ENCODE peak calls at places on chromosomes 16 and 17, in eight cellular contexts. One of them, this sample, is unnamed.

GRCh38 chr16:48526058-48526957 is 83.7 kb downstream of the N4BP1 start:
- DNase-seq in PC-9: peak; percentile 74
- DNase-seq in mesenchymal stem cell: no peak
- DNase-seq in PC-3: peak; percentile 81
- DNase-seq in neural progenitor cell: peak; percentile 55
- DNase-seq in hepatocyte: peak; percentile 84
- DNase-seq in astrocyte: no peak
- DNase-seq in H9: peak; percentile 86
- DNase-seq in this sample: no peak

GRCh38 chr16:66103245-66103644 is 263.2 kb upstream of the CDH5 start:
- DNase-seq in PC-9: no peak
- DNase-seq in mesenchymal stem cell: peak; percentile 74
- DNase-seq in PC-3: no peak
- DNase-seq in neural progenitor cell: no peak
- DNase-seq in hepatocyte: no peak
- DNase-seq in astrocyte: no peak
- DNase-seq in H9: no peak
- DNase-seq in this sample: no peak

GRCh38 chr17:45229681-45230409 is 8.2 kb downstream of the FMNL1 start:
- DNase-seq in PC-9: no peak
- DNase-seq in mesenchymal stem cell: no peak
- DNase-seq in PC-3: no peak
- DNase-seq in neural progenitor cell: no peak
- DNase-seq in hepatocyte: no peak
- DNase-seq in astrocyte: no peak
- DNase-seq in H9: no peak
- DNase-seq in this sample: no peak

GRCh38 chr17:49925916-49926315 is 43.1 kb upstream of the DLX4 start:
- DNase-seq in PC-9: no peak
- DNase-seq in mesenchymal stem cell: no peak
- DNase-seq in PC-3: no peak
- DNase-seq in neural progenitor cell: no peak
- DNase-seq in hepatocyte: no peak
- DNase-seq in astrocyte: no peak
- DNase-seq in H9: no peak
- DNase-seq in this sample: no peak

GRCh38 chr16:50450957-50451356 is 82.2 kb upstream of the BRD7 start:
- DNase-seq in PC-9: no peak
- DNase-seq in mesenchymal stem cell: no peak
- DNase-seq in PC-3: no peak
- DNase-seq in neural progenitor cell: no peak
- DNase-seq in hepatocyte: no peak
- DNase-seq in astrocyte: no peak
- DNase-seq in H9: no peak
- DNase-seq in this sample: no peak

GRCh38 chr17:59521465-59522126 is 43.8 kb upstream of the DHX40 start:
- DNase-seq in PC-9: no peak
- DNase-seq in mesenchymal stem cell: peak; percentile 76
- DNase-seq in PC-3: peak; percentile 81
- DNase-seq in neural progenitor cell: peak; percentile 73
- DNase-seq in hepatocyte: peak; percentile 79
- DNase-seq in astrocyte: peak; percentile 11
- DNase-seq in H9: peak; percentile 84
- DNase-seq in this sample: peak; percentile 72

GRCh38 chr16:65120811-65121721 is 797 bp downstream of the CDH11 start:
- DNase-seq in PC-9: no peak
- DNase-seq in mesenchymal stem cell: peak; percentile 50
- DNase-seq in PC-3: no peak
- DNase-seq in neural progenitor cell: peak; percentile 59
- DNase-seq in hepatocyte: peak; percentile 28
- DNase-seq in astrocyte: peak; percentile 39
- DNase-seq in H9: peak; percentile 46
- DNase-seq in this sample: peak; percentile 51

GRCh38 chr16:86387461-86388440 is 122.6 kb upstream of the FOXF1 start:
- DNase-seq in PC-9: no peak
- DNase-seq in mesenchymal stem cell: peak; percentile 100
- DNase-seq in PC-3: peak; percentile 53
- DNase-seq in neural progenitor cell: no peak
- DNase-seq in hepatocyte: no peak
- DNase-seq in astrocyte: peak; percentile 100
- DNase-seq in H9: no peak
- DNase-seq in this sample: peak; percentile 89

GRCh38 chr16:27402964-27403600 is 1.1 kb downstream of the IL21R start:
- DNase-seq in PC-9: no peak
- DNase-seq in mesenchymal stem cell: no peak
- DNase-seq in PC-3: no peak
- DNase-seq in neural progenitor cell: no peak
- DNase-seq in hepatocyte: no peak
- DNase-seq in astrocyte: no peak
- DNase-seq in H9: no peak
- DNase-seq in this sample: no peak

GRCh38 chr17:61849674-61850073 is 13.7 kb downstream of the BRIP1 start:
- DNase-seq in PC-9: no peak
- DNase-seq in mesenchymal stem cell: no peak
- DNase-seq in PC-3: no peak
- DNase-seq in neural progenitor cell: no peak
- DNase-seq in hepatocyte: no peak
- DNase-seq in astrocyte: no peak
- DNase-seq in H9: no peak
- DNase-seq in this sample: no peak

GRCh38 chr17:72515291-72516065 is 394.7 kb downstream of the SOX9 start:
- DNase-seq in PC-9: no peak
- DNase-seq in mesenchymal stem cell: no peak
- DNase-seq in PC-3: no peak
- DNase-seq in neural progenitor cell: peak; percentile 36
- DNase-seq in hepatocyte: no peak
- DNase-seq in astrocyte: peak; percentile 82
- DNase-seq in H9: no peak
- DNase-seq in this sample: no peak

DNA sequence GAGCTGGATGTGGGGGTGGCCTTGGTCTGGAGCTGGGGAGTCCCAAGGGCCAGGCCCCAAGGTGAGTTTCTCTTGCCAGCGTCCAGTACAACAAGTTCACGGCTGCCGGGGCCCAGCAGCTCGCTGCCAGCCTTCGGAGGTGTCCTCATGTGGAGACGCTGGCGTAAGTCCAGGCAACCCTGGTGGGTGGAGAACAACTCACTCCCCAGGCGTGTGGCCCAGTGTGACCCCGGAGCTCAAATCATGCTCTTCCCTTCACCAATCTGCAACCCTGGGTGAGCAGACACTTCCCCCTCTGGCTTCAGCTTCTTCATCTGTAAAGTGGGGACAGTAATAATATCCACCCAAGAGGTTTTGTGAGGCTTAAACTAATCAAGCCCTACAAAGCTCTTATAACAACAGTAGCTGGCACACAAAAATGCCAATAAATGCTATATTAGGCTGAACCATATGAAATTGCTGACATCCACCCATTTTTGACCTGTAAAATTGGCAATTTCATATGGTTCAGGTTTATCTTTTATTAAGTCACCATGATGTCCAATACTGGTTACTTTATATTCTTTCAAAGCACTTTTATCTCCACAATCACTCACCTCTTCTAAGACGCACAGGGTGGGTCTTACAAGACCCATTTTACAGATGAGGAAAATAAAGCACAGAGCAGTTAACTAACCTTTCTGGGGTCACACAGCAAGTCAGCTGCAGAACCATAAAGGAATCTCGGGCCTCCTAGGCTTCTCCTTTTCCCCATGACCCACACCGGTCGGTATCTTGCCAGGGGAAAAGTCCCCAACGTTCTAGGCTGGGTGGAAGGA is 19.7 kb downstream of the DEXI start:
- DNase-seq in PC-9: no peak
- DNase-seq in mesenchymal stem cell: no peak
- DNase-seq in PC-3: no peak
- DNase-seq in neural progenitor cell: no peak
- DNase-seq in hepatocyte: no peak
- DNase-seq in astrocyte: peak; percentile 45
- DNase-seq in H9: no peak
- DNase-seq in this sample: no peak
- H2AFZ ChIP-seq in PC-9: no peak overlapping the region
- H2AFZ ChIP-seq in mesenchymal stem cell: no peak overlapping the region
- H2AFZ ChIP-seq in PC-3: no peak overlapping the region
- H2AFZ ChIP-seq in neural progenitor cell: no peak overlapping the region
- H2AFZ ChIP-seq in hepatocyte: no peak overlapping the region
- H2AFZ ChIP-seq in astrocyte: no peak overlapping the region
- H2AFZ ChIP-seq in H9: no peak overlapping the region
- H2AFZ ChIP-seq in this sample: no peak overlapping the region

GRCh38 chr17:43044024-43044423 is 19.0 kb downstream of the RND2 start:
- DNase-seq in PC-9: no peak
- DNase-seq in mesenchymal stem cell: no peak
- DNase-seq in PC-3: no peak
- DNase-seq in neural progenitor cell: no peak
- DNase-seq in hepatocyte: no peak
- DNase-seq in astrocyte: no peak
- DNase-seq in H9: no peak
- DNase-seq in this sample: peak; percentile 10

GRCh38 chr17:43042025-43042424 is 17.0 kb downstream of the RND2 start:
- DNase-seq in PC-9: no peak
- DNase-seq in mesenchymal stem cell: no peak
- DNase-seq in PC-3: no peak
- DNase-seq in neural progenitor cell: peak; percentile 34
- DNase-seq in hepatocyte: no peak
- DNase-seq in astrocyte: no peak
- DNase-seq in H9: no peak
- DNase-seq in this sample: no peak

GRCh38 chr17:43039646-43040045 is 14.6 kb downstream of the RND2 start:
- DNase-seq in PC-9: no peak
- DNase-seq in mesenchymal stem cell: no peak
- DNase-seq in PC-3: no peak
- DNase-seq in neural progenitor cell: no peak
- DNase-seq in hepatocyte: no peak
- DNase-seq in astrocyte: no peak
- DNase-seq in H9: no peak
- DNase-seq in this sample: no peak

GRCh38 chr17:43043306-43043705 is 18.3 kb downstream of the RND2 start:
- DNase-seq in PC-9: no peak
- DNase-seq in mesenchymal stem cell: no peak
- DNase-seq in PC-3: no peak
- DNase-seq in neural progenitor cell: no peak
- DNase-seq in hepatocyte: no peak
- DNase-seq in astrocyte: no peak
- DNase-seq in H9: no peak
- DNase-seq in this sample: no peak

DNA sequence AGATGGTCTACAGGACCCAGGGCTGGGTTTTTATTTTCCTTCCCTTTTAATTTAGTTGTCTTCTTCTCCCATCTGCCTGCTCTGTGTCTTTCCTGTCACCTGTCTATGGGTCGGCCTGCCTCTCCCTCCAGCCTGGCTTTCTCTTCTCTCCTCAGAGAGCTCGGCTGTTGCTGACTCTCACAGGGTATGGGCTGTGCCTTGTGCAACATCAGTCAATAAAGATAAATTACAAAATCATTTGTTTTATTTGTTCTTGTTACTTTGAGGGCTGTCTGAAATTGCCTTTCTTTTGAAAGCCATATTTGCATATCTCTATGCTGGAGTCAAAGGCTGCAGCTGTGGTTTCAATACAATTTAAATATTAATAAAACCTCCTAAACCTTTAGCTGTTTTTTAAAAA is 15.6 kb downstream of the RND2 start:
- DNase-seq in PC-9: no peak
- DNase-seq in mesenchymal stem cell: no peak
- DNase-seq in PC-3: no peak
- DNase-seq in neural progenitor cell: no peak
- DNase-seq in hepatocyte: no peak
- DNase-seq in astrocyte: no peak
- DNase-seq in H9: no peak
- DNase-seq in this sample: no peak
- H3K4me2 ChIP-seq in PC-9: no peak overlapping the region
- H3K4me2 ChIP-seq in mesenchymal stem cell: no peak overlapping the region
- H3K4me2 ChIP-seq in PC-3: no peak overlapping the region
- H3K4me2 ChIP-seq in neural progenitor cell: peak overlapping the region; percentile 15
- H3K4me2 ChIP-seq in hepatocyte: no peak overlapping the region
- H3K4me2 ChIP-seq in astrocyte: no peak overlapping the region
- H3K4me2 ChIP-seq in H9: no peak overlapping the region
- H3K4me2 ChIP-seq in this sample: no peak overlapping the region

DNA sequence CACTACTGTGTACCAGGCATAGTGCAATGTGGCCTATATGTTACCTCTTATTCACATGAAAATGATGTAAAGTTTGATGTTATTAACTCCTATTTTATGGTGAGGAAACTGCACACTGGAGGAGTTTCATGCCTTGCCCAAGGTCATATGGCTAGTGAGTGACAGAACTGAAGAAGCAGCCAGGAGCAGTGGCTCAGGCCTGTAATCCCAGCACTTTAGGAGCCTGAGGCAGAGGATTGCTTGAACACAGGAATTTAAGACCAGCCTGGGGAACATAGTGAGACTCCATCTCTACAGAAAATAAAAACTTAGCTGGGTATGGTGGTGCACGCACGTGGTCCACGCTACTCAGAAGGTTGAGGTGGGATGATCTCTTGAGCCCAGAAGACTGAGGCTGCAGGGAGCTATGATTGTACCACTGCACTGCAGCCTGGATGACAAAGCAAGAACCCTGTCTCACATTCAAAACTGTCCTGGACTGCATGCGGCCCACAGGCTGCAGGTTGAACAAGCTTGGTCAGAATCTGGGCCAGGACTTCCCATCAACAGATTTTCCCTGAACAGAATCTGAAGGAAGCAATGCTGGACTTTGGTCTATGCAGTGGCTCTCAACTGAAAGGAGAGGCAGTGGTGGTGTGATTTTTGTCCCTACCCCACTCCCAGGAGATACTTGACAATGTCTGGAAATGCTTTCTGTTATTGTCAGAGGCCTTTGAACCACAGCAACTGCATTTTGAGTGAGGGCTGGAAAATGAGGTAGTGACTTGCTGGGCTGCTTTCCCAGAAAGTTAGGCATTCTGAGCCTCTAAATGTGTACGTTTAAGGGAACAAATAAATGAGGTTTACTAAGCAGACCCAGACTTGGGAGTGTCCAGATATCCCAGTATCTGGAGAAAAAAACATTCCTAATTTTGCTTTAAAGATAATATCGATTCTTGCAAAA is 479.5 kb downstream of the TMEM114 start:
- DNase-seq in PC-9: no peak
- DNase-seq in mesenchymal stem cell: no peak
- DNase-seq in PC-3: no peak
- DNase-seq in neural progenitor cell: no peak
- DNase-seq in hepatocyte: no peak
- DNase-seq in astrocyte: no peak
- DNase-seq in H9: no peak
- DNase-seq in this sample: no peak
- H2AFZ ChIP-seq in PC-9: no peak overlapping the region
- H2AFZ ChIP-seq in mesenchymal stem cell: no peak overlapping the region
- H2AFZ ChIP-seq in PC-3: no peak overlapping the region
- H2AFZ ChIP-seq in neural progenitor cell: no peak overlapping the region
- H2AFZ ChIP-seq in hepatocyte: no peak overlapping the region
- H2AFZ ChIP-seq in astrocyte: no peak overlapping the region
- H2AFZ ChIP-seq in H9: no peak overlapping the region
- H2AFZ ChIP-seq in this sample: no peak overlapping the region

DNA sequence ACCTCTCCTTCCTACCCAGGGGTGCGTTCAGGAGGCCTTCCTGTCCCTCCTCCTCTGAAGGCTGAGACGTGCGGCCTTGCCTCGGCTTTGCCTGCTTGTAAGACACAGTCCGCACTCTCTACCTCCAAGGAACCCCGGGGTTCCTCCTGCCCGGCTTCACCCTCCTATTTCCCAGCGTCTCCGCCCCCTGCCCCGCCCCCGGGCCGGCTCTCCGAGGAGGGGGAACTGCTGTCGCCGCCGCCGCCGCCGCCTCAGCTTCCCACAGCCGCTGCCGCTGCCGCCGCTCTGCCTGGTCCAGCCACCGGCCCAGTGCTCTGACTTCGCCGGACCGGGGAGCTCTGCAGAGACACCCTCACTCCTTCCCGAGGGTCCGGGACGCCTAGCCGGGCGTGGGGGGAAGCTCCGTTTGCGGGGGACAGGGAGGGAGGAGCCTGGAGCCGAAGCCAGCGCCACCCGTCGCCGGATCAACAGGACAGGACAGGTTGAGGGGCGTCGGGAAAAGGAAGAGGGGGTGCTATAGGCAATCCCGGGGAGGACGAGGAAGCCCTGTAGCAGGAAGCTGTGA is 1.2 kb upstream of the FGF11 start:
- DNase-seq in PC-9: no peak
- DNase-seq in mesenchymal stem cell: peak; percentile 44
- DNase-seq in PC-3: no peak
- DNase-seq in neural progenitor cell: peak; percentile 88
- DNase-seq in hepatocyte: peak; percentile 80
- DNase-seq in astrocyte: no peak
- DNase-seq in H9: peak; percentile 90
- DNase-seq in this sample: peak; percentile 18
- H3K4me2 ChIP-seq in PC-9: peak overlapping the region; percentile 90
- H3K4me2 ChIP-seq in mesenchymal stem cell: peak overlapping the region; percentile 75
- H3K4me2 ChIP-seq in PC-3: peak overlapping the region; percentile 85
- H3K4me2 ChIP-seq in neural progenitor cell: peak overlapping the region; percentile 93
- H3K4me2 ChIP-seq in hepatocyte: peak overlapping the region; percentile 99
- H3K4me2 ChIP-seq in astrocyte: peak overlapping the region; percentile 84
- H3K4me2 ChIP-seq in H9: peak overlapping the region; percentile 60
- H3K4me2 ChIP-seq in this sample: no peak overlapping the region